ENCODE peak calls at places on chromosome 11, in four cellular contexts. F is cardiac fibroblast, N is AG09309, A is nephron progenitor cell. M is an unnamed sample.

GRCh38 chr11:65589444-65590239 is 6.0 kb downstream of the KCNK7 start:
- DNase-seq in F (no peak), N (no peak), A (no peak), M (no peak)

GRCh38 chr11:87431386-87431785 is 393.7 kb downstream of the TMEM135 start:
- DNase-seq in F (no peak), N (no peak), A (no peak), M (no peak)

GRCh38 chr11:46726206-46726862 is 7.3 kb downstream of the F2 start:
- DNase-seq in F (no peak), N (no peak), A (no peak), M (no peak)

GRCh38 chr11:34432822-34433221 is 5.9 kb upstream of the CAT start:
- DNase-seq in F (no peak), N (no peak), A (no peak), M (no peak)

GRCh38 chr11:111978028-111978771 is 41.1 kb downstream of the DIXDC1 start:
- DNase-seq in F (peak), N (peak), A (peak), M (no peak)

GRCh38 chr11:17683378-17684161 is 35.8 kb upstream of the MYOD1 start:
- DNase-seq in F (peak), N (no peak), A (no peak), M (no peak)

GRCh38 chr11:67493548-67494370 is 10.9 kb downstream of the AIP start:
- DNase-seq in F (no peak), N (no peak), A (no peak), M (no peak)

GRCh38 chr11:92376146-92376599 is 151.6 kb downstream of the FAT3 start:
- DNase-seq in F (no peak), N (no peak), A (no peak), M (no peak)

GRCh38 chr11:65658174-65659021 is 4.3 kb downstream of the RELA start:
- DNase-seq in F (no peak), N (no peak), A (no peak), M (no peak)

GRCh38 chr11:26753738-26754504 is 32.1 kb upstream of the SLC5A12 start:
- DNase-seq in F (peak), N (peak), A (peak), M (peak)

GRCh38 chr11:120272303-120272702 is 32.4 kb downstream of the POU2F3 start:
- DNase-seq in F (peak), N (peak), A (no peak), M (no peak)

GRCh38 chr11:121368504-121368903 is 75.9 kb downstream of the SC5D start:
- DNase-seq in F (no peak), N (no peak), A (no peak), M (no peak)

GRCh38 chr11:125871391-125872137 is 15.9 kb upstream of the HYLS1 start:
- DNase-seq in F (peak), N (no peak), A (peak), M (no peak)
- TF ChIP-seq CTCF in F (peak), N (peak), A (peak), M (no peak)

DNA sequence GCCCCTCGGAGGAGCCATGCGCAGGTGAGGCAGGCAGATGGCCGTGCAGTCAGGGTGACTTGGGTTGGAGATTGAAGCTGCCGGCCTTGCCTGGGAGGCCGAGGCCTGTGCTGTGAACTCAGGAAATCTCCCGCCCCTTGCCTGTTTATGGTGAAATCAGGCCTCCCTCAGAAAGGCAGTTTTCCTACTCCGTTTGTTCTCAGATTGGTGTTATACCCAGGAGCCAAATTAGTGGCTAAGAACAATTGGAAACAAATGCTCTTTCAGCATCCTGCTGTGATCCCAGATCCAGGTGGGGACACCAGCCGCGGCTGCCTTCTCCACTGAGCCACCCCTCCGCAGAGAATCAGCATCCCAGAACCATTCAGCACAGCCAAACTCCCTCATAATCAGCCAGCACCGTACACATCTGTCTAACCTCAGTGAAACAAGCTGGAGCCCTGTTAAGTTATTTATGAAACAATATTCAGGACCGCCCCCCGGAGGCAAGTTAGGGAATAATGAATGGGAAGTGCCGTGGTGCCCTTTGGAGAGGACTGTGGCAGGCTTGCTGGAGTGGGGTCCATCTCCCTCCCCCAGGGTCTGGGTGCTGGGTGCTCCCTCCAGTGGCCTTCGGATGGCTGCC is 60.0 kb downstream of the PKNOX2 start:
- DNase-seq in F (peak), N (no peak), A (no peak), M (no peak)
- TF ChIP-seq CTCF in F (peak), N (peak), A (peak), M (no peak)

GRCh38 chr11:60835472-60835871 is 6.4 kb upstream of the CCDC86 start:
- DNase-seq in F (no peak), N (no peak), A (no peak), M (no peak)

GRCh38 chr11:60840711-60841430 is 1.0 kb upstream of the CCDC86 start:
- DNase-seq in F (peak), N (peak), A (no peak), M (no peak)

GRCh38 chr11:60836866-60837510 is 4.9 kb upstream of the CCDC86 start:
- DNase-seq in F (no peak), N (no peak), A (no peak), M (no peak)

GRCh38 chr11:60834742-60835141 is 7.2 kb upstream of the CCDC86 start:
- DNase-seq in F (no peak), N (no peak), A (no peak), M (no peak)

GRCh38 chr11:60838132-60838531 is 3.8 kb upstream of the CCDC86 start:
- DNase-seq in F (peak), N (no peak), A (no peak), M (no peak)
- TF ChIP-seq CTCF in F (peak), N (peak), A (no peak), M (no peak)

DNA sequence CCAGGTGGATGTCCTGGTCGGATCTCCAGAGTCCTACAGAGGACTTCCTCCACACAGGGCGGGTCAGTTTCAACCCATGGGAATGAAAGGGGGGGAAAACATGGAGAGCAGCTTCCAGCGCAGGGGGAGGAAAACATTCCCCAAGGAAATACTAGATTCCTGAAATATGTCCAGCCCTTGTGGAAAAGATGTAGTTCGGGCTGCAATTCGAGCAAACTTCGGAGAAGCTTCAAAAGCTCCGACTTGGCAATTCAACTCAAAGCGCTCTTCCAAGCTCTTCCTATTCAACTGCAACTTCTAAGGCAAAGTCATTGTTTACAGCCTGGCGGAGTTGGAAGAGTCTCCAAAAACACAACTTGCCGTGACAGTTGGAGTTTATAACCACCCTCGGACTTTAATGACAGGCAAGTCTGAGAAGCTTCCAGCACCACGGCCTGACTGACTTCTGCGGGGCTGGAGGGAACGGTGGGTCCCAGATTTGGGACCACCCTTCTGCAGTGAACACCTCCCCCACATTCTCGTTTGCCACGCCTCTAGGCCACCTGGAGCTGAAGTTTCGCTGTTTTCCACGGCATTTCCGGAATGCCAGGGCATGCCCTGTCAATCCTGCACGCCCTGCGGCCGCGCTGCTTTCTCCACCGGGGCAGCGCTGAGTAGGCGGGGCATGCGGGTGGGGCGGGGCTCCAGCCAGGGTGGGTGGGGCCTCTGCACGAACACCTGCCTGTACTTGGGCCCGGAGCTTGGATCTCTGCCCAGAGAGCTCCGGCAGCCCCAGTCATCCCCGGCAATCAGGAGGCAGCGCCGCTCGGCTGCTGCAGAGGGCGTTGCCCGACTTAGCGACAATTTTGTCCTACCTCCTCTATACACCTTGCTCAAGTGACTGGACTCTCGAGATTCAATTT is 49.0 kb upstream of the BIRC3 start:
- DNase-seq in F (peak), N (no peak), A (peak), M (no peak)
- TF ChIP-seq CTCF in F (peak), N (no peak), A (no peak), M (no peak)

M was measured in HL-60.